ENCODE peak calls at places on chromosome 6, in nine cellular contexts. Z is neural progenitor cell; A is activated CD8-positive, alpha-beta memory T cell treated with anti-CD3 and anti-CD28 coated beads for 1 hour; I is nephron progenitor cell; C is spleen; D is ELR; T is mammary epithelial cell; Q is NCI-H345; S is hippocampal formation. F is an unnamed sample.

GRCh38 chr6:118725944-118726343 is 74.6 kb upstream of the CEP85L start:
- DNase-seq in T (no peak), A (peak; percentile 49), D (peak; percentile 44), C (no peak), Z (no peak), S (no peak), I (no peak), Q (no peak), F (peak; percentile 88)

GRCh38 chr6:54427396-54427910 is 119.2 kb downstream of the TINAG start:
- DNase-seq in Z (no peak), I (no peak), Q (no peak), A (no peak), T (peak; percentile 66), S (no peak), C (no peak), D (peak; percentile 38), F (no peak)

GRCh38 chr6:113370508-113370907 is 486.6 kb upstream of the MARCKS start:
- DNase-seq in A (no peak), T (no peak), C (no peak), S (no peak), D (no peak), Z (no peak), I (no peak), Q (no peak), F (no peak)

GRCh38 chr6:27688014-27688586 is 215.2 kb upstream of the ZNF184 start:
- DNase-seq in A (peak; percentile 64), Q (peak; percentile 94), C (peak; percentile 85), S (peak; percentile 60), I (peak; percentile 86), T (peak; percentile 90), D (peak; percentile 93), Z (peak; percentile 91), F (peak; percentile 93)

GRCh38 chr6:139778688-139779087 is 404.2 kb upstream of the CITED2 start:
- DNase-seq in Z (peak; percentile 53), I (no peak), Q (peak; percentile 59), T (no peak), S (no peak), C (no peak), A (no peak), D (peak; percentile 58), F (no peak)

GRCh38 chr6:70376628-70377027 is 36.7 kb upstream of the FAM135A start:
- DNase-seq in I (no peak), C (no peak), S (no peak), T (no peak), Z (no peak), Q (no peak), D (no peak), A (no peak), F (no peak)

GRCh38 chr6:53327017-53327395 is 21.7 kb downstream of the ELOVL5 start:
- DNase-seq in T (peak; percentile 77), I (no peak), Z (no peak), Q (no peak), C (no peak), D (peak; percentile 66), A (no peak), S (no peak), F (no peak)

GRCh38 chr6:15628499-15629131 is 34.2 kb downstream of the DTNBP1 start:
- DNase-seq in D (peak; percentile 81), T (peak; percentile 71), A (no peak), Q (no peak), I (no peak), Z (no peak), C (no peak), S (no peak), F (peak; percentile 77)

GRCh38 chr6:101534386-101534785 is 140.9 kb downstream of the GRIK2 start:
- DNase-seq in I (no peak), T (no peak), Q (no peak), S (no peak), Z (no peak), A (no peak), C (no peak), D (peak; percentile 11), F (no peak)

GRCh38 chr6:55875420-55875819 is at the start of gene BMP5:
- DNase-seq in C (no peak), A (no peak), D (no peak), S (no peak), I (no peak), Z (peak; percentile 66), T (no peak), Q (no peak), F (no peak)

GRCh38 chr6:142332393-142333080 is 30.7 kb downstream of the ADGRG6 start:
- DNase-seq in Z (no peak), T (no peak), Q (no peak), D (no peak), I (no peak), C (no peak), S (no peak), A (no peak), F (no peak)

GRCh38 chr6:144012534-144012933 is 4.5 kb upstream of the PLAGL1 start:
- DNase-seq in I (no peak), T (peak; percentile 14), S (no peak), A (no peak), C (no peak), Q (no peak), D (peak; percentile 73), Z (no peak), F (no peak)

GRCh38 chr6:168732676-168733075 is 291.7 kb downstream of the SMOC2 start:
- DNase-seq in I (no peak), Z (no peak), S (no peak), C (no peak), T (no peak), A (no peak), D (no peak), Q (no peak), F (no peak)

GRCh38 chr6:40164345-40164755 is 230.1 kb upstream of the MOCS1 start:
- DNase-seq in D (no peak), T (no peak), Z (no peak), A (no peak), S (no peak), I (no peak), C (no peak), Q (no peak), F (no peak)

GRCh38 chr6:89079611-89080213 is 839 bp upstream of the PNRC1 start:
- DNase-seq in I (peak; percentile 20), T (peak; percentile 62), D (peak; percentile 69), C (peak; percentile 85), A (peak; percentile 40), Q (peak; percentile 44), Z (peak; percentile 56), S (no peak), F (peak; percentile 71)

GRCh38 chr6:123802351-123802696 is 1.3 kb upstream of the NKAIN2 start:
- DNase-seq in S (no peak), Q (no peak), I (no peak), T (no peak), D (no peak), C (no peak), A (no peak), Z (no peak), F (no peak)

GRCh38 chr6:63121166-63121565 is 90.1 kb upstream of the FKBP1C start:
- DNase-seq in D (no peak), Q (no peak), T (no peak), A (no peak), C (no peak), I (no peak), Z (no peak), S (no peak), F (no peak)

GRCh38 chr6:33872761-33873160 is 69.0 kb upstream of the MLN start:
- DNase-seq in Q (no peak), I (no peak), C (no peak), Z (no peak), S (no peak), D (no peak), T (no peak), A (no peak), F (no peak)

GRCh38 chr6:41021832-41022231 is 17.2 kb downstream of the UNC5CL start:
- DNase-seq in I (no peak), C (no peak), Z (peak; percentile 24), S (no peak), T (peak; percentile 70), A (no peak), Q (no peak), D (peak; percentile 55), F (no peak)

GRCh38 chr6:157159339-157159738 is 164.0 kb downstream of the TMEM242 start:
- DNase-seq in A (no peak), I (no peak), Z (no peak), D (no peak), Q (no peak), S (no peak), C (no peak), T (no peak), F (no peak)

GRCh38 chr6:116376149-116376548 is 5.4 kb downstream of the DSE start:
- DNase-seq in S (no peak), I (no peak), D (no peak), A (no peak), Z (peak; percentile 37), C (no peak), Q (no peak), T (peak; percentile 81), F (no peak)

GRCh38 chr6:36269834-36270705 is at the start of gene PNPLA1:
- DNase-seq in S (no peak), Z (peak; percentile 16), Q (no peak), C (no peak), D (no peak), A (no peak), I (no peak), T (peak; percentile 77), F (no peak)

GRCh38 chr6:146339716-146340115 is 203.9 kb upstream of the RAB32 start:
- DNase-seq in T (no peak), S (no peak), A (no peak), D (peak; percentile 51), Z (no peak), Q (no peak), C (no peak), I (no peak), F (no peak)